ENCODE peak calls at places on chromosome 11, in nine cellular contexts. K, A, M, V, Q, C, L, W and I are unnamed samples.

GRCh38 chr11:94785509-94785908 is 17.4 kb downstream of the AMOTL1 start:
- DNase-seq in K (no peak), A (no peak), M (no peak), V (no peak), Q (no peak), C (no peak), L (no peak), W (no peak), I (no peak)

GRCh38 chr11:92211576-92212167 is 12.9 kb upstream of the FAT3 start:
- DNase-seq in K (no peak), A (no peak), M (no peak), V (no peak), Q (peak; percentile 39), C (no peak), L (no peak), W (peak; percentile 49), I (peak; percentile 45)

GRCh38 chr11:128116447-128117240 is 470.7 kb downstream of the ETS1 start:
- DNase-seq in K (no peak), A (no peak), M (no peak), V (no peak), Q (no peak), C (no peak), L (no peak), W (peak; percentile 19), I (peak; percentile 11)

GRCh38 chr11:29129850-29130249 is 887.0 kb downstream of the KCNA4 start:
- DNase-seq in K (no peak), A (no peak), M (no peak), V (no peak), Q (no peak), C (no peak), L (no peak), W (no peak), I (peak; percentile 40)

GRCh38 chr11:112321521-112322172 is 61.0 kb upstream of the PLET1 start:
- DNase-seq in K (peak; percentile 100), A (no peak), M (peak; percentile 73), V (no peak), Q (no peak), C (peak; percentile 82), L (peak; percentile 91), W (peak; percentile 91), I (peak; percentile 96)

GRCh38 chr11:1793091-1793490 is 29.4 kb upstream of the CTSD start:
- DNase-seq in K (no peak), A (no peak), M (no peak), V (no peak), Q (no peak), C (no peak), L (no peak), W (no peak), I (no peak)

GRCh38 chr11:73237471-73238290 is 19.6 kb downstream of the P2RY2 start:
- DNase-seq in K (no peak), A (no peak), M (no peak), V (no peak), Q (no peak), C (no peak), L (peak; percentile 32), W (no peak), I (no peak)

GRCh38 chr11:114317738-114318137 is 21.5 kb downstream of the NNMT start:
- DNase-seq in K (no peak), A (no peak), M (no peak), V (no peak), Q (peak; percentile 56), C (no peak), L (no peak), W (peak; percentile 73), I (peak; percentile 70)

GRCh38 chr11:85029964-85030363 is 597.2 kb downstream of the DLG2 start:
- DNase-seq in K (no peak), A (no peak), M (no peak), V (no peak), Q (no peak), C (no peak), L (peak; percentile 4), W (no peak), I (peak; percentile 97)

GRCh38 chr11:74018331-74019005 is 9.6 kb upstream of the UCP3 start:
- DNase-seq in K (peak; percentile 45), A (no peak), M (peak; percentile 83), V (no peak), Q (no peak), C (no peak), L (no peak), W (peak; percentile 76), I (peak; percentile 88)

GRCh38 chr11:79201637-79202347 is 239.0 kb downstream of the TENM4 start:
- DNase-seq in K (no peak), A (no peak), M (no peak), V (no peak), Q (no peak), C (no peak), L (no peak), W (no peak), I (peak; percentile 13)

GRCh38 chr11:76701701-76702100 is 31.2 kb upstream of the LRRC32 start:
- DNase-seq in K (no peak), A (no peak), M (peak; percentile 65), V (no peak), Q (no peak), C (no peak), L (peak; percentile 47), W (peak; percentile 60), I (peak; percentile 69)

GRCh38 chr11:14229472-14229871 is 129.5 kb downstream of the RRAS2 start:
- DNase-seq in K (no peak), A (no peak), M (no peak), V (no peak), Q (no peak), C (no peak), L (no peak), W (no peak), I (no peak)

GRCh38 chr11:71545405-71545966 is 2.7 kb upstream of the KRTAP5-9 start:
- DNase-seq in K (no peak), A (no peak), M (no peak), V (no peak), Q (no peak), C (no peak), L (no peak), W (no peak), I (no peak)

GRCh38 chr11:29616611-29617010 is 400.2 kb downstream of the KCNA4 start:
- DNase-seq in K (no peak), A (no peak), M (no peak), V (no peak), Q (no peak), C (no peak), L (no peak), W (peak; percentile 90), I (no peak)

GRCh38 chr11:48017105-48017874 is 36.9 kb downstream of the PTPRJ start:
- DNase-seq in K (no peak), A (no peak), M (no peak), V (peak; percentile 49), Q (no peak), C (no peak), L (no peak), W (no peak), I (no peak)

GRCh38 chr11:69006816-69007215 is 6.2 kb downstream of the MRGPRF start:
- DNase-seq in K (no peak), A (no peak), M (no peak), V (no peak), Q (no peak), C (no peak), L (no peak), W (no peak), I (no peak)

GRCh38 chr11:111303476-111303875 is 5.1 kb downstream of the POU2AF3 start:
- DNase-seq in K (no peak), A (no peak), M (no peak), V (no peak), Q (no peak), C (no peak), L (no peak), W (peak; percentile 21), I (peak; percentile 67)